ENCODE peak calls at places on chromosomes 11 and 22, in five cellular contexts. X is midbrain; O is tibial nerve; T is heart left ventricle; F is stimulated activated naive CD8-positive, alpha-beta T cell treated with anti-CD3 and anti-CD28 coated beads, Interleukin-15, Interleukin-2, amounts not matched to agents 100 U/mL and 50 U/mL, for 24 hours. N is an unnamed sample.
A peak's percentile ranks its signal among the peaks of the same experiment; 100 is the strongest.

GRCh38 chr11:82403640-82404305 is 329.9 kb downstream of the FAM181B start:
- DNase-seq in X (no peak), O (no peak), T (peak; percentile 53), F (no peak), N (no peak)

GRCh38 chr11:2175659-2176058 is 4.0 kb upstream of the TH start:
- DNase-seq in X (no peak), O (no peak), T (no peak), F (no peak), N (no peak)

GRCh38 chr11:75659836-75660235 is 9.0 kb downstream of the MAP6 start:
- DNase-seq in X (no peak), O (no peak), T (no peak), F (no peak), N (no peak)

GRCh38 chr22:38318792-38319773 is 1.9 kb upstream of the CSNK1E start:
- DNase-seq in X (no peak), O (no peak), T (no peak), F (no peak), N (no peak)

GRCh38 chr11:9020881-9021280 is 17.1 kb upstream of the NRIP3 start:
- DNase-seq in X (no peak), O (no peak), T (no peak), F (no peak), N (no peak)

GRCh38 chr11:57396744-57397143 is 6.3 kb upstream of the PRG2 start:
- DNase-seq in X (no peak), O (no peak), T (no peak), F (no peak), N (no peak)

GRCh38 chr11:110522456-110522855 is 92.7 kb downstream of the FDX1 start:
- DNase-seq in X (no peak), O (no peak), T (no peak), F (no peak), N (peak; percentile 37)

GRCh38 chr11:14971865-14972580 is at the start of gene CALCA:
- DNase-seq in X (no peak), O (no peak), T (no peak), F (no peak), N (peak; percentile 4)

GRCh38 chr22:26589845-26590524 is at the start of gene TPST2:
- DNase-seq in X (peak; percentile 81), O (peak; percentile 62), T (peak; percentile 92), F (peak; percentile 83), N (peak; percentile 74)

GRCh38 chr11:83257638-83258229 is 28.4 kb downstream of the CCDC90B start:
- DNase-seq in X (no peak), O (no peak), T (no peak), F (no peak), N (peak; percentile 87)

GRCh38 chr11:70473186-70473872 is 75.0 kb downstream of the CTTN start:
- DNase-seq in X (no peak), O (no peak), T (no peak), F (no peak), N (no peak)

GRCh38 chr22:48488611-48489456 is 1338.8 kb downstream of the BRD1 start:
- DNase-seq in X (peak; percentile 39), O (no peak), T (no peak), F (no peak), N (no peak)

GRCh38 chr11:73402834-73403185 is 26.6 kb downstream of the RELT start:
- DNase-seq in X (no peak), O (no peak), T (no peak), F (no peak), N (no peak)

GRCh38 chr11:2884424-2884815 is 1.2 kb downstream of the CDKN1C start:
- DNase-seq in X (peak; percentile 47), O (no peak), T (peak; percentile 79), F (no peak), N (peak; percentile 46)

GRCh38 chr22:20398420-20398819 is 4.5 kb downstream of the ZNF74 start:
- DNase-seq in X (no peak), O (no peak), T (no peak), F (no peak), N (no peak)

GRCh38 chr11:5196067-5196466 is 4.4 kb downstream of the OR51V1 start:
- DNase-seq in X (no peak), O (no peak), T (no peak), F (no peak), N (no peak)

GRCh38 chr11:6526411-6527135 is 29.5 kb downstream of the DNHD1 start:
- DNase-seq in X (no peak), O (no peak), T (no peak), F (no peak), N (no peak)

GRCh38 chr11:119298726-119299125 is 18.2 kb downstream of the MCAM start:
- DNase-seq in X (no peak), O (no peak), T (peak; percentile 72), F (no peak), N (no peak)

GRCh38 chr11:39346043-39346442 is 2113.4 kb downstream of the LRRC4C start:
- DNase-seq in X (no peak), O (no peak), T (no peak), F (no peak), N (no peak)

GRCh38 chr22:49057910-49058309 is 769.8 kb downstream of the BRD1 start:
- DNase-seq in X (no peak), O (no peak), T (no peak), F (no peak), N (no peak)

GRCh38 chr22:19479358-19480172 is at the start of gene CDC45:
- DNase-seq in X (peak; percentile 99), O (peak; percentile 95), T (peak; percentile 94), F (peak; percentile 92), N (peak; percentile 99)

GRCh38 chr11:117828641-117829368 is 4.3 kb upstream of the FXYD2 start:
- DNase-seq in X (no peak), O (no peak), T (peak; percentile 84), F (peak; percentile 95), N (peak; percentile 91)

GRCh38 chr11:120180571-120181445 is 30.0 kb upstream of the OAF start:
- DNase-seq in X (no peak), O (peak; percentile 4), T (peak; percentile 66), F (no peak), N (peak; percentile 56)

GRCh38 chr11:101909087-101909486 is 5.7 kb upstream of the CEP126 start:
- DNase-seq in X (no peak), O (no peak), T (no peak), F (no peak), N (no peak)

N was measured in mesenchymal stem cell.